ENCODE peak calls at places on chromosomes 1 and 21, in nine cellular contexts. N is NCI-H510A; C is WTC11; K is body of pancreas; M is omental fat pad; Q is activated naive CD4-positive, alpha-beta T cell treated with Interleukin-2 at 50 U/mL for 16 hours; T is AML-193; F is stimulated activated CD8-positive, alpha-beta memory T cell treated with anti-CD3 and anti-CD28 coated beads, Interleukin-4, amount 100 ng/mL, for 24 hours; R is T-cell. Y is an unnamed sample.

GRCh38 chr1:158720620-158721019 is at the start of gene OR6K3:
- DNase-seq in Q (no peak), T (no peak), C (no peak), R (no peak), K (no peak), N (no peak), M (no peak), F (no peak), Y (no peak)

GRCh38 chr1:75310067-75310466 is 175.9 kb downstream of the LHX8 start:
- DNase-seq in K (no peak), T (no peak), F (no peak), R (no peak), Q (no peak), C (no peak), N (no peak), M (no peak), Y (no peak)

GRCh38 chr1:192654607-192655389 is 18.9 kb downstream of the RGS13 start:
- DNase-seq in F (no peak), M (no peak), T (no peak), K (no peak), N (no peak), Q (no peak), R (no peak), C (no peak), Y (no peak)

GRCh38 chr1:45507893-45508292 is 7.8 kb downstream of the MMACHC start:
- DNase-seq in M (no peak), R (no peak), F (no peak), K (no peak), C (no peak), T (no peak), N (no peak), Q (no peak), Y (no peak)

GRCh38 chr1:171623651-171624331 is 1.7 kb downstream of the MYOCOS start:
- DNase-seq in F (no peak), R (no peak), M (no peak), Q (no peak), T (no peak), C (no peak), N (no peak), K (no peak), Y (no peak)

GRCh38 chr1:14775434-14775833 is 176.9 kb downstream of the KAZN start:
- DNase-seq in C (no peak), F (no peak), M (no peak), N (no peak), Q (no peak), K (no peak), T (no peak), R (no peak), Y (no peak)

GRCh38 chr1:67429011-67429527 is 1.1 kb downstream of the SERBP1 start:
- DNase-seq in F (peak; percentile 29), C (no peak), Q (peak; percentile 68), M (no peak), K (no peak), T (peak; percentile 10), R (no peak), N (no peak), Y (no peak)

GRCh38 chr1:109024651-109025050 is 17.3 kb downstream of the WDR47 start:
- DNase-seq in R (no peak), K (no peak), T (no peak), F (no peak), C (no peak), M (no peak), N (no peak), Q (no peak), Y (no peak)

GRCh38 chr1:192506741-192507155 is 68.8 kb upstream of the RGS1 start:
- DNase-seq in F (no peak), M (no peak), C (no peak), K (no peak), Q (no peak), N (no peak), R (no peak), T (no peak), Y (no peak)

GRCh38 chr1:54136269-54136896 is 16.4 kb downstream of the CDCP2 start:
- DNase-seq in N (no peak), C (no peak), R (no peak), T (no peak), M (no peak), Q (no peak), F (no peak), K (no peak), Y (no peak)

GRCh38 chr1:180385144-180385543 is 117.2 kb downstream of the ACBD6 start:
- DNase-seq in N (no peak), M (no peak), K (no peak), T (no peak), C (no peak), F (no peak), R (no peak), Q (no peak), Y (no peak)

GRCh38 chr1:10909697-10910489 is 102.6 kb upstream of the TARDBP start:
- DNase-seq in F (peak; percentile 71), K (peak; percentile 72), Q (peak; percentile 79), T (peak; percentile 4), C (peak; percentile 92), R (peak; percentile 58), N (peak; percentile 83), M (no peak), Y (peak; percentile 20)

GRCh38 chr1:89104687-89105086 is 21.2 kb downstream of the GBP2 start:
- DNase-seq in T (no peak), C (peak; percentile 42), N (no peak), K (no peak), F (no peak), M (no peak), R (no peak), Q (no peak), Y (no peak)

GRCh38 chr21:33937931-33938339 is 22.3 kb upstream of the ATP5PO start:
- DNase-seq in R (no peak), K (no peak), F (no peak), Q (peak; percentile 48), M (no peak), T (no peak), C (no peak), N (no peak), Y (no peak)

GRCh38 chr1:104702731-104703130 is 953.0 kb downstream of the AMY1C start:
- DNase-seq in R (no peak), Q (no peak), K (no peak), T (no peak), C (no peak), M (no peak), F (no peak), N (no peak), Y (no peak)

GRCh38 chr1:177256153-177256814 is 85.5 kb downstream of the BRINP2 start:
- DNase-seq in T (no peak), K (peak; percentile 76), C (peak; percentile 83), Q (no peak), N (peak; percentile 52), R (no peak), M (no peak), F (no peak), Y (peak; percentile 4)

GRCh38 chr21:28334407-28334806 is 658.3 kb downstream of the LTN1 start:
- DNase-seq in Q (no peak), N (no peak), C (no peak), K (no peak), T (no peak), M (no peak), F (no peak), R (no peak), Y (no peak)

GRCh38 chr1:67390041-67390887 is 39.9 kb downstream of the SERBP1 start:
- DNase-seq in N (no peak), K (no peak), F (no peak), R (no peak), M (no peak), T (no peak), Q (no peak), C (no peak), Y (no peak)

GRCh38 chr1:66933887-66934700 is 9.3 kb downstream of the MIER1 start:
- DNase-seq in T (no peak), Q (no peak), K (no peak), C (no peak), N (no peak), R (no peak), M (no peak), F (no peak), Y (no peak)

GRCh38 chr21:32329331-32329730 is 30.7 kb downstream of the MRAP start:
- DNase-seq in K (no peak), N (no peak), C (no peak), T (no peak), M (no peak), F (no peak), R (no peak), Q (no peak), Y (no peak)

GRCh38 chr21:33058468-33059318 is 11.2 kb upstream of the OLIG1 start:
- DNase-seq in K (peak; percentile 51), Q (no peak), T (peak; percentile 39), C (no peak), R (no peak), F (no peak), N (no peak), M (no peak), Y (no peak)

GRCh38 chr1:228955691-228956090 is 220.4 kb downstream of the RHOU start:
- DNase-seq in Q (no peak), R (no peak), M (no peak), N (no peak), C (no peak), T (no peak), K (no peak), F (no peak), Y (no peak)

GRCh38 chr1:201791775-201792166 is 37.2 kb upstream of the IPO9 start:
- DNase-seq in R (no peak), K (no peak), T (no peak), F (no peak), Q (no peak), M (no peak), N (no peak), C (no peak), Y (no peak)